ENCODE peak calls at places on chromosomes 16 and 17, in eight cellular contexts. One of them, this sample, is unnamed.

GRCh38 chr17:51815097-51815496 is 343.4 kb downstream of the CA10 start:
- DNase-seq in HFFc6: no peak
- DNase-seq in progenitor cell of endocrine pancreas: no peak
- DNase-seq in cardiac fibroblast: no peak
- DNase-seq in DND-41: no peak
- DNase-seq in AG09319: no peak
- DNase-seq in choroid plexus epithelial cell: no peak
- DNase-seq in WTC11: no peak
- DNase-seq in this sample: no peak

GRCh38 chr16:56877783-56878182 is 12.8 kb downstream of the SLC12A3 start:
- DNase-seq in HFFc6: no peak
- DNase-seq in progenitor cell of endocrine pancreas: no peak
- DNase-seq in cardiac fibroblast: no peak
- DNase-seq in DND-41: no peak
- DNase-seq in AG09319: no peak
- DNase-seq in choroid plexus epithelial cell: no peak
- DNase-seq in WTC11: no peak
- DNase-seq in this sample: no peak

GRCh38 chr17:55237268-55237667 is 27.5 kb upstream of the HLF start:
- DNase-seq in HFFc6: no peak
- DNase-seq in progenitor cell of endocrine pancreas: no peak
- DNase-seq in cardiac fibroblast: no peak
- DNase-seq in DND-41: no peak
- DNase-seq in AG09319: no peak
- DNase-seq in choroid plexus epithelial cell: peak; percentile 8
- DNase-seq in WTC11: no peak
- DNase-seq in this sample: no peak

GRCh38 chr17:6435968-6436367 is 1.0 kb upstream of the AIPL1 start:
- DNase-seq in HFFc6: peak; percentile 51
- DNase-seq in progenitor cell of endocrine pancreas: peak; percentile 60
- DNase-seq in cardiac fibroblast: peak; percentile 75
- DNase-seq in DND-41: peak; percentile 71
- DNase-seq in AG09319: no peak
- DNase-seq in choroid plexus epithelial cell: peak; percentile 82
- DNase-seq in WTC11: peak; percentile 79
- DNase-seq in this sample: peak; percentile 57

GRCh38 chr16:12398029-12398735 is 405.5 kb downstream of the CPPED1 start:
- DNase-seq in HFFc6: no peak
- DNase-seq in progenitor cell of endocrine pancreas: no peak
- DNase-seq in cardiac fibroblast: no peak
- DNase-seq in DND-41: no peak
- DNase-seq in AG09319: no peak
- DNase-seq in choroid plexus epithelial cell: peak; percentile 35
- DNase-seq in WTC11: no peak
- DNase-seq in this sample: no peak

GRCh38 chr16:86318119-86318518 is 192.2 kb upstream of the FOXF1 start:
- DNase-seq in HFFc6: no peak
- DNase-seq in progenitor cell of endocrine pancreas: no peak
- DNase-seq in cardiac fibroblast: no peak
- DNase-seq in DND-41: no peak
- DNase-seq in AG09319: no peak
- DNase-seq in choroid plexus epithelial cell: no peak
- DNase-seq in WTC11: no peak
- DNase-seq in this sample: no peak

GRCh38 chr16:554640-555413 is 5.4 kb upstream of the PRR35 start:
- DNase-seq in HFFc6: peak; percentile 81
- DNase-seq in progenitor cell of endocrine pancreas: no peak
- DNase-seq in cardiac fibroblast: peak; percentile 42
- DNase-seq in DND-41: no peak
- DNase-seq in AG09319: peak; percentile 44
- DNase-seq in choroid plexus epithelial cell: no peak
- DNase-seq in WTC11: no peak
- DNase-seq in this sample: no peak

GRCh38 chr17:63171428-63172205 is 205.6 kb downstream of the TANC2 start:
- DNase-seq in HFFc6: peak; percentile 51
- DNase-seq in progenitor cell of endocrine pancreas: no peak
- DNase-seq in cardiac fibroblast: peak; percentile 56
- DNase-seq in DND-41: no peak
- DNase-seq in AG09319: peak; percentile 12
- DNase-seq in choroid plexus epithelial cell: peak; percentile 59
- DNase-seq in WTC11: no peak
- DNase-seq in this sample: no peak

DNA sequence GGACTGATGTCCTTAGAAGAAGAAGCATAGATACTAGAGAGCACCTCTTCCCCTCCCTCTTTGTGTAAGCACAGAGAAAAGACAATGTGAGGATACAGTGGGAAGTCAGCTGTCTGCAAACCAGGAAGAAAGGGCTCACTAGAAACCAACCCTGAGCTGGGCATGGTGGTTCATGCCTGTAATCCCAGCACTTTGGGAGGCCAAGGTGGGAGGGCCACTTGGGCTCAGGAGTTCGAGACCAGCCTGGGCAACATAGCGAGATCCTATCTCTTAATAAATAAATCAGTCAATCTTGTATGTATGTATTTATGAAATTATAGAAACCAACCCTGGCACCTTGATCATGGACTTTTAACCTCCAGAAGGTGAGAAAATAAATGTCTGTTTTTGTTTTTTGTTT is 118.3 kb downstream of the NPIPB5 start:
- DNase-seq in HFFc6: no peak
- DNase-seq in progenitor cell of endocrine pancreas: no peak
- DNase-seq in cardiac fibroblast: no peak
- DNase-seq in DND-41: no peak
- DNase-seq in AG09319: no peak
- DNase-seq in choroid plexus epithelial cell: no peak
- DNase-seq in WTC11: no peak
- DNase-seq in this sample: no peak
- TF ChIP-seq CTCF in HFFc6: no peak
- TF ChIP-seq CTCF in progenitor cell of endocrine pancreas: no peak
- TF ChIP-seq CTCF in cardiac fibroblast: no peak
- TF ChIP-seq CTCF in DND-41: no peak
- TF ChIP-seq CTCF in AG09319: no peak
- TF ChIP-seq CTCF in choroid plexus epithelial cell: no peak
- TF ChIP-seq CTCF in WTC11: no peak
- TF ChIP-seq CTCF in this sample: no peak

DNA sequence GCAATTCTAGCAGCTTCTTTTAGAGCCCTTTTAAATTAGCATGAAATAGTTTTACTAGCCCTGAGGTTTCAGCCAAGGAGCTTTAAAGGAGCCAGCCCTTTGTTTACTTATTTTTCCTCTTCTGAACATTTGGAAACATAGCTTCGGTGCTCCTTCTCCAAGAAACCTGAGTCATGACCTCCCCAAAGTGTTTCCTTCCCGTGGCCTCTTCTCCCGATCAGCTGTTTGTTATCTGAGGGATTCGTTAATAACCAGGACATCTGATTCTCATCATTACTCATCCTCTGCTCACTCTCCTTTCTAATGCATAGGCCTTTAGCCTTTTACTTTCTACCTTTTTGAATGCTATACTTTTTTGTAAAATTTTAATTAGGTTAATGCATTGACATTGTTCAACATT is 204.5 kb downstream of the WWOX start:
- DNase-seq in HFFc6: no peak
- DNase-seq in progenitor cell of endocrine pancreas: no peak
- DNase-seq in cardiac fibroblast: no peak
- DNase-seq in DND-41: no peak
- DNase-seq in AG09319: no peak
- DNase-seq in choroid plexus epithelial cell: no peak
- DNase-seq in WTC11: no peak
- DNase-seq in this sample: no peak
- TF ChIP-seq CTCF in HFFc6: no peak
- TF ChIP-seq CTCF in progenitor cell of endocrine pancreas: no peak
- TF ChIP-seq CTCF in cardiac fibroblast: no peak
- TF ChIP-seq CTCF in DND-41: no peak
- TF ChIP-seq CTCF in AG09319: no peak
- TF ChIP-seq CTCF in choroid plexus epithelial cell: no peak
- TF ChIP-seq CTCF in WTC11: no peak
- TF ChIP-seq CTCF in this sample: no peak

GRCh38 chr16:4958510-4959111 is 481 bp downstream of the SEC14L5 start:
- DNase-seq in HFFc6: no peak
- DNase-seq in progenitor cell of endocrine pancreas: no peak
- DNase-seq in cardiac fibroblast: no peak
- DNase-seq in DND-41: no peak
- DNase-seq in AG09319: no peak
- DNase-seq in choroid plexus epithelial cell: no peak
- DNase-seq in WTC11: no peak
- DNase-seq in this sample: no peak
- TF ChIP-seq CTCF in HFFc6: no peak
- TF ChIP-seq CTCF in progenitor cell of endocrine pancreas: no peak
- TF ChIP-seq CTCF in cardiac fibroblast: no peak
- TF ChIP-seq CTCF in DND-41: no peak
- TF ChIP-seq CTCF in AG09319: no peak
- TF ChIP-seq CTCF in choroid plexus epithelial cell: no peak
- TF ChIP-seq CTCF in WTC11: no peak
- TF ChIP-seq CTCF in this sample: no peak

DNA sequence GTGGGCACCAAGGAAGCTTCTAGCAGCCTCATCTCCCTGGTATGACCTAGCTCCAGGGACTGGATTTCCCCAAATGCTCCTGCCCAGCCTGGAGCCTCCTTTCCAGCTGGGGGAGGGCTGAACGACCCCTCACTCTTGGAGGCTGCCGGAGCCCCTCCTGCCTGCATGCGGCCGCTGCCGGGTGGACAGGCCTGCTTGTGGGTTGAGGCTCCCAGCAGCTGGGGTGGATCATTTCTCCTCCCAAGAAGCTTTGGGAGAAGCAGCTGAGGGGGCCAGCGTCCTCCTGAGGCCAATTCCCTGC is 213.6 kb downstream of the SEC14L1 start:
- DNase-seq in HFFc6: no peak
- DNase-seq in progenitor cell of endocrine pancreas: no peak
- DNase-seq in cardiac fibroblast: no peak
- DNase-seq in DND-41: no peak
- DNase-seq in AG09319: no peak
- DNase-seq in choroid plexus epithelial cell: no peak
- DNase-seq in WTC11: no peak
- DNase-seq in this sample: peak; percentile 7
- TF ChIP-seq CTCF in HFFc6: no peak
- TF ChIP-seq CTCF in progenitor cell of endocrine pancreas: no peak
- TF ChIP-seq CTCF in cardiac fibroblast: no peak
- TF ChIP-seq CTCF in DND-41: no peak
- TF ChIP-seq CTCF in AG09319: no peak
- TF ChIP-seq CTCF in choroid plexus epithelial cell: no peak
- TF ChIP-seq CTCF in WTC11: no peak
- TF ChIP-seq CTCF in this sample: no peak